ENCODE peak calls at places on chromosomes 12 and 14, in ten cellular contexts. W, T, X, H, C, M, Q, Y, V and D are unnamed samples.
A peak's percentile ranks its signal among the peaks of the same experiment; 100 is the strongest.

GRCh38 chr12:77213316-77213715 is 147.9 kb upstream of the E2F7 start:
- DNase-seq in W (peak; percentile 47), T (no peak), X (no peak), H (no peak), C (no peak), M (no peak), Q (no peak), Y (peak; percentile 38), V (no peak), D (no peak)

GRCh38 chr12:120231316-120232011 is 30.6 kb upstream of the RPLP0 start:
- DNase-seq in W (no peak), T (no peak), X (no peak), H (peak; percentile 33), C (no peak), M (no peak), Q (peak; percentile 73), Y (peak; percentile 97), V (peak; percentile 97), D (peak; percentile 87)

GRCh38 chr14:86787782-86788181 is 1205.2 kb downstream of the GALC start:
- DNase-seq in W (no peak), T (no peak), X (peak; percentile 40), H (peak; percentile 25), C (no peak), M (no peak), Q (no peak), Y (no peak), V (peak; percentile 22), D (peak; percentile 35)

GRCh38 chr14:62301911-62302310 is 539.7 kb downstream of the SNAPC1 start:
- DNase-seq in W (no peak), T (no peak), X (no peak), H (no peak), C (no peak), M (no peak), Q (no peak), Y (peak; percentile 86), V (peak; percentile 35), D (peak; percentile 4)

GRCh38 chr12:50174971-50175715 is 8.0 kb upstream of the CERS5 start:
- DNase-seq in W (no peak), T (no peak), X (no peak), H (no peak), C (no peak), M (peak; percentile 36), Q (peak; percentile 87), Y (peak; percentile 61), V (peak; percentile 66), D (peak; percentile 89)

GRCh38 chr14:103676881-103677675 is 38.2 kb downstream of the XRCC3 start:
- DNase-seq in W (no peak), T (no peak), X (no peak), H (no peak), C (no peak), M (no peak), Q (no peak), Y (no peak), V (no peak), D (no peak)

GRCh38 chr14:38567728-38568127 is 311.8 kb upstream of the CLEC14A start:
- DNase-seq in W (no peak), T (no peak), X (no peak), H (no peak), C (no peak), M (no peak), Q (no peak), Y (no peak), V (no peak), D (no peak)

GRCh38 chr14:104895786-104896642 is 28.7 kb upstream of the PLD4 start:
- DNase-seq in W (no peak), T (peak; percentile 20), X (peak; percentile 18), H (no peak), C (no peak), M (peak; percentile 26), Q (no peak), Y (no peak), V (no peak), D (no peak)

GRCh38 chr12:124405592-124405991 is 110.7 kb downstream of the RFLNA start:
- DNase-seq in W (no peak), T (no peak), X (no peak), H (no peak), C (no peak), M (no peak), Q (no peak), Y (no peak), V (no peak), D (no peak)

GRCh38 chr14:27184371-27184901 is 586.6 kb upstream of the NOVA1 start:
- DNase-seq in W (no peak), T (no peak), X (no peak), H (no peak), C (no peak), M (no peak), Q (peak; percentile 80), Y (peak; percentile 66), V (peak; percentile 3), D (peak; percentile 2)

GRCh38 chr12:94621662-94622359 is 28.5 kb downstream of the TMCC3 start:
- DNase-seq in W (no peak), T (no peak), X (no peak), H (no peak), C (no peak), M (peak; percentile 79), Q (no peak), Y (peak; percentile 69), V (peak; percentile 99), D (peak; percentile 72)

GRCh38 chr12:25583545-25583944 is 30.5 kb upstream of the LMNTD1 start:
- DNase-seq in W (no peak), T (peak; percentile 42), X (no peak), H (peak; percentile 33), C (no peak), M (no peak), Q (no peak), Y (peak; percentile 29), V (peak; percentile 39), D (peak; percentile 78)

GRCh38 chr12:57164966-57165365 is 17.5 kb upstream of the LRP1-AS start:
- DNase-seq in W (no peak), T (no peak), X (no peak), H (no peak), C (no peak), M (no peak), Q (no peak), Y (peak; percentile 59), V (no peak), D (peak; percentile 40)

GRCh38 chr14:20197459-20197858 is 6.8 kb downstream of the OR11G2 start:
- DNase-seq in W (no peak), T (no peak), X (no peak), H (no peak), C (no peak), M (no peak), Q (no peak), Y (no peak), V (no peak), D (no peak)

GRCh38 chr14:95679995-95680735 is 6.1 kb upstream of the TCL1B start:
- DNase-seq in W (no peak), T (no peak), X (no peak), H (peak; percentile 55), C (no peak), M (peak; percentile 45), Q (no peak), Y (no peak), V (no peak), D (no peak)

GRCh38 chr14:54786191-54786755 is 116.4 kb downstream of the GCH1 start:
- DNase-seq in W (no peak), T (no peak), X (no peak), H (no peak), C (no peak), M (no peak), Q (no peak), Y (no peak), V (no peak), D (no peak)

GRCh38 chr14:50082308-50082742 is 34.0 kb downstream of the VCPKMT start:
- DNase-seq in W (no peak), T (no peak), X (no peak), H (no peak), C (no peak), M (no peak), Q (no peak), Y (no peak), V (no peak), D (no peak)

DNA sequence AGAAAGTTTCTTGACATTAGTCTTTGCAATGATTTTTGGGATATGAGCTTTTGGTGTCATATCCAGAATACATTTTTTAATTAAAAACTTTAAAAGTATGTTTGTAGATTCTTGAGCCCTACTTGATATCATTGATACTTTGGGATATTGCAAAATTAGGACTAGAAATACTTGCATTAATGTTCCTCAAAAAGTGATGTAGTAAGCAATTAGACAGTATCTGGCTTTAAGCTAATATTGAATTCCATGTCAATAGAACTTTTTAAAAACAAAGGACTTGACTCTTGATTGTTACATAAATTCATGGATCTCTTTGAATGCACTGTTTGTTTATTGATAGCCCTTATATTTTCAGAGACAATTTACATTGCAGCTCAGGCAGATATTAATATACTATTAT is 15.6 kb downstream of the PEX5 start:
- DNase-seq in W (no peak), T (no peak), X (no peak), H (no peak), C (no peak), M (no peak), Q (no peak), Y (no peak), V (no peak), D (no peak)
- TF ChIP-seq CTCF in W (no peak), T (no peak), X (no peak), H (no peak), C (no peak), M (no peak), Q (no peak), Y (no peak), V (no peak), D (no peak)

GRCh38 chr14:23517650-23518329 is 33.8 kb downstream of the ZFHX2 start:
- DNase-seq in W (no peak), T (no peak), X (no peak), H (no peak), C (no peak), M (no peak), Q (no peak), Y (no peak), V (no peak), D (no peak)
- TF ChIP-seq CTCF in W (no peak), T (no peak), X (no peak), H (no peak), C (no peak), M (no peak), Q (no peak), Y (no peak), V (no peak), D (no peak)

GRCh38 chr14:76985540-76986260 is 42.8 kb downstream of the IRF2BPL start:
- DNase-seq in W (no peak), T (no peak), X (no peak), H (no peak), C (no peak), M (no peak), Q (no peak), Y (peak; percentile 29), V (no peak), D (peak; percentile 46)
- TF ChIP-seq CTCF in W (no peak), T (no peak), X (no peak), H (no peak), C (no peak), M (no peak), Q (no peak), Y (no peak), V (no peak), D (no peak)

DNA sequence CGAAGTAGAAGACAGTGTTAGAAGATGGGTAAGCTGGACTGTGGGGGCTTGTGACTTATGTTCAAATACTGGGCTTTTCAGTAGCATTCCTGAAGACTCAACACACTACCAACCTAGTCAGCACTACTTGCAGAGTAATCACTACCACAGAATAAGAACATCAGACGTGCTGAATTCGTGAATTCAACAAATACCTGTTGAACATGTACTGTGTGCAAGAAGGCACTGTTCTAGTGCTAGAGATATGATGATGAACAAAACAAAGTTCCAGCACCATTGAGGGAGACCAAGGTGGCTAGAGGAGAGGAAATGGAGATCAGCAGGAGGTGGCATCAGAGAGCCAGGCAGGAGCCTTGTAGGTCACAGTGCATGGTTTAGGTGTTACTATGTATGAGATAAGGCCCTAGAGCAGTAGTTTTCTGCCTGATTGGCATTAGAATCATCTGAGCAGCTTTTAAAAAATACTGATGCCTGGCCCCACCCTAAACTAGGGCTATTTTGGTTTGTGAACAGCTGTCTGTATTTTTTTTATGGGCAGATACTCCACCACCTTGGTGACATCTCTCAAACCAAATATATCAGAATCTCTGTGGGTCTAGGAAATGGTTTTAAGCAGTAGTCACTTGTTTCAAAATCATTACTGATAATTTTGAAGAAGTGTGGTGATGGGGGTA is 26.8 kb downstream of the FERMT2 start:
- DNase-seq in W (no peak), T (no peak), X (no peak), H (no peak), C (no peak), M (no peak), Q (no peak), Y (no peak), V (no peak), D (no peak)
- TF ChIP-seq CTCF in W (peak; percentile 16), T (no peak), X (no peak), H (peak; percentile 53), C (no peak), M (peak; percentile 24), Q (no peak), Y (no peak), V (peak; percentile 16), D (no peak)